ENCODE peak calls at places on chromosomes 7 and 10, in four cellular contexts. One of them, this sample, is unnamed.

GRCh38 chr7:115135769-115136410 is 214.0 kb downstream of the MDFIC start:
- DNase-seq in HepG2: peak
- DNase-seq in K562: no peak
- DNase-seq in GM12878: no peak
- DNase-seq in this sample: no peak

GRCh38 chr7:83162402-83163256 is at the start of gene PCLO:
- DNase-seq in HepG2: peak
- DNase-seq in K562: peak
- DNase-seq in GM12878: no peak
- DNase-seq in this sample: peak

GRCh38 chr7:106626376-106627293 is 34.3 kb downstream of the CCDC71L start:
- DNase-seq in HepG2: no peak
- DNase-seq in K562: no peak
- DNase-seq in GM12878: no peak
- DNase-seq in this sample: no peak

GRCh38 chr10:32005050-32005449 is 51.2 kb downstream of the KIF5B start:
- DNase-seq in HepG2: peak
- DNase-seq in K562: peak
- DNase-seq in GM12878: peak
- DNase-seq in this sample: peak

GRCh38 chr10:116720241-116721047 is 21.9 kb downstream of the HSPA12A start:
- DNase-seq in HepG2: peak
- DNase-seq in K562: no peak
- DNase-seq in GM12878: no peak
- DNase-seq in this sample: no peak

GRCh38 chr10:109647627-109648026 is 275.7 kb downstream of the XPNPEP1 start:
- DNase-seq in HepG2: no peak
- DNase-seq in K562: no peak
- DNase-seq in GM12878: no peak
- DNase-seq in this sample: no peak

GRCh38 chr7:64879800-64880199 is 23.3 kb upstream of the ZNF273 start:
- DNase-seq in HepG2: no peak
- DNase-seq in K562: no peak
- DNase-seq in GM12878: no peak
- DNase-seq in this sample: no peak

GRCh38 chr7:27961255-27961654 is 219.3 kb downstream of the JAZF1 start:
- DNase-seq in HepG2: no peak
- DNase-seq in K562: no peak
- DNase-seq in GM12878: no peak
- DNase-seq in this sample: no peak

GRCh38 chr10:131698232-131698631 is 202.6 kb upstream of the PPP2R2D start:
- DNase-seq in HepG2: no peak
- DNase-seq in K562: no peak
- DNase-seq in GM12878: no peak
- DNase-seq in this sample: no peak

GRCh38 chr10:105023706-105024105 is 382.6 kb downstream of the SORCS3 start:
- DNase-seq in HepG2: no peak
- DNase-seq in K562: no peak
- DNase-seq in GM12878: no peak
- DNase-seq in this sample: no peak

GRCh38 chr10:81872206-81872605 is 2.8 kb upstream of the NRG3 start:
- DNase-seq in HepG2: no peak
- DNase-seq in K562: no peak
- DNase-seq in GM12878: no peak
- DNase-seq in this sample: no peak

GRCh38 chr10:115278294-115278693 is 185.1 kb downstream of the ATRNL1 start:
- DNase-seq in HepG2: no peak
- DNase-seq in K562: no peak
- DNase-seq in GM12878: no peak
- DNase-seq in this sample: no peak

GRCh38 chr7:2943851-2944601 is 99.6 kb downstream of the CARD11 start:
- DNase-seq in HepG2: no peak
- DNase-seq in K562: no peak
- DNase-seq in GM12878: no peak
- DNase-seq in this sample: no peak

GRCh38 chr10:111598433-111599059 is 521.7 kb downstream of the ADRA2A start:
- DNase-seq in HepG2: peak
- DNase-seq in K562: peak
- DNase-seq in GM12878: peak
- DNase-seq in this sample: peak

GRCh38 chr7:93943816-93944540 is 22.4 kb downstream of the GNG11 start:
- DNase-seq in HepG2: no peak
- DNase-seq in K562: no peak
- DNase-seq in GM12878: no peak
- DNase-seq in this sample: no peak

GRCh38 chr10:129192344-129193128 is 274.5 kb upstream of the MGMT start:
- DNase-seq in HepG2: no peak
- DNase-seq in K562: no peak
- DNase-seq in GM12878: no peak
- DNase-seq in this sample: no peak

GRCh38 chr7:12570529-12571461 is at the start of gene SCIN:
- DNase-seq in HepG2: no peak
- DNase-seq in K562: no peak
- DNase-seq in GM12878: no peak
- DNase-seq in this sample: peak

GRCh38 chr7:81201188-81201587 is 282.3 kb upstream of the SEMA3C start:
- DNase-seq in HepG2: no peak
- DNase-seq in K562: no peak
- DNase-seq in GM12878: no peak
- DNase-seq in this sample: no peak
- TF ChIP-seq NR2C2 in HepG2: no peak
- TF ChIP-seq NR2C2 in K562: no peak
- TF ChIP-seq NR2C2 in GM12878: no peak
- TF ChIP-seq NR2C2 in this sample: no peak

DNA sequence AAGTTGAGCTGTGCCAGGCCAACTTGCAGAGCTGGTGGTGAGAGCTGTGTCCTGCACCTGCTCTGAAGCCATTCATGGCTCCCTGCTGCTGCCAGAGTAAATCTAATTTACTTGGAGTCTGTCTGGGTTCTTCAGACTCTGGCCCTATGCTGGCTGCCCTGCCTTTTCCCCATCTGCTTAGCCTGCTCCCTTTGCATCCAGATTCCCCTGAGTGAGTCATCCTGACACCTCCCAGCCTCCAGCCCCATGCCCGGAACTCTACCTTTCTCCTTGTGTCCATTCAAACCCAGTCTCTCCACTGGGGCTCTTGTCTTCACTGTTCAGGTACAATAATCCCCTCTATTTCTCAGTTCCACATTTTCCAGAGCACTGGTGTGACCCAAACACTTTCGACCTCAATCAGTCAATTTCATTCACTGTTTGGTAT is 434.4 kb upstream of the ZMIZ1 start:
- DNase-seq in HepG2: no peak
- DNase-seq in K562: no peak
- DNase-seq in GM12878: no peak
- DNase-seq in this sample: no peak
- TF ChIP-seq NR2C2 in HepG2: no peak
- TF ChIP-seq NR2C2 in K562: no peak
- TF ChIP-seq NR2C2 in GM12878: no peak
- TF ChIP-seq NR2C2 in this sample: no peak

DNA sequence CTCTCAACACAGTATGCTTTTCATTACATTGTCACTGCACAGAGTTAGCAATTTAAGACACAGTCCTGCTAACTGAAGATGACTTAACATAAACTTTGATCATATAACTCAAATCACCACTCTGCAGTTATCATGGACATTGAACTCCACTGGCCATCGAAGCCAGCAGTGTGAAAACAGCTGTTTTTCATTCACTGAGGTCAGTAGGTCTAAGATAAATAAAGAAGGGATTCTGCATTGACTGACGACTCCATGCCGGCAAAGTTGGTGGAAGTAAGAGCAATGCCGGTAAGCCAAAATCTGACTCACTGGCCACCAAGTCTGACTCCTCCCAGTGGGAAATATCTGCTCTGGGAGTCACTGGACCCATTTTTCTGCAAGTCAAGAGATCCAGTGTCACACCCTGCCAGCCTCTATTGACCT is 449.9 kb upstream of the ANKRD30A start:
- DNase-seq in HepG2: no peak
- DNase-seq in K562: no peak
- DNase-seq in GM12878: no peak
- DNase-seq in this sample: no peak
- TF ChIP-seq NR2C2 in HepG2: no peak
- TF ChIP-seq NR2C2 in K562: no peak
- TF ChIP-seq NR2C2 in GM12878: no peak
- TF ChIP-seq NR2C2 in this sample: no peak

DNA sequence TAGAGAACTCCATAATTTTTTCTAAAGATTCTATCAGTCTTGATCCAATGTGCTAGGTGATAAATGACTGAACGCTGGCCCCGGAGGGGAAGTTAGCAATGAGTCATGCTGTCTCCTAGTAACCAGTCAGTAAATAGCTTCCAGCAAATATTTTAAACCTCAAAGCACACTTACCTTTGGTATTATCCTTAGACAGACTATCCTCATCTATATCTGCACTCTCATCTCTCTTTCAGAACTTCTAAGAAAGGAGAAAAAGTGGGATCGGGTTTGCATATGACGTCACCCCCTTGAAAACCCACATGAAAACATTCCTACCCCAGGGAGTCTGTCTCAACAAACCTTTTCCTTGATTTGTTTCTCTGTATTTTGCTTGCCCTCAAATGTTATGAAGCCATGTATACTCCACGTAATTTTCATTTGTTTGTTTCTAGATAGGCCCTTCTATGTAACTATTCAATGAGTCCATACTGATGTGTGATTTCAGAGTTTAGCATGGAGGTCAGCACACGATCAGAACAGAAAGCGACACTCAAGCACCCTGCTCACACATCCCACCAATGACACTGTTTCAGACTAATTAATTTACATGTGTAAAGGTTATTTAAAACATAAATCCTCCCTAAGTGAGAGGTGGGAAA is 174.9 kb upstream of the NRP1 start:
- DNase-seq in HepG2: peak
- DNase-seq in K562: peak
- DNase-seq in GM12878: peak
- DNase-seq in this sample: no peak
- TF ChIP-seq NR2C2 in HepG2: peak
- TF ChIP-seq NR2C2 in K562: no peak
- TF ChIP-seq NR2C2 in GM12878: no peak
- TF ChIP-seq NR2C2 in this sample: no peak

This sample was measured in WTC11.